ENCODE peak calls at places on chromosomes 13 and 19, in five cellular contexts. S is kidney tubule cell; L is stromal cell of bone marrow; B is hepatic stellate cell; U is activated naive CD8-positive, alpha-beta T cell treated with anti-CD3 and anti-CD28 coated beads, Interleukin-2, amount 50 U/mL, for 16 hours. H is an unnamed sample.

GRCh38 chr13:107937841-107938240 is 277.5 kb downstream of the LIG4 start:
- DNase-seq in S (no peak), L (peak; percentile 1), B (no peak), U (no peak), H (no peak)

GRCh38 chr13:35499131-35500051 is 22.9 kb upstream of the MAB21L1 start:
- DNase-seq in S (no peak), L (no peak), B (no peak), U (no peak), H (no peak)

GRCh38 chr13:45048890-45049407 is 59.6 kb downstream of the GPALPP1 start:
- DNase-seq in S (peak; percentile 54), L (no peak), B (no peak), U (no peak), H (no peak)

GRCh38 chr19:28836366-28836765 is 376.6 kb downstream of the UQCRFS1 start:
- DNase-seq in S (no peak), L (no peak), B (no peak), U (no peak), H (no peak)

GRCh38 chr19:46783670-46784069 is 4.7 kb downstream of the SLC1A5 start:
- DNase-seq in S (no peak), L (no peak), B (no peak), U (no peak), H (no peak)

GRCh38 chr19:36213793-36214387 is 575 bp downstream of the ZNF565 start:
- DNase-seq in S (peak; percentile 56), L (peak; percentile 13), B (no peak), U (no peak), H (no peak)

GRCh38 chr19:33486936-33487793 is 34.4 kb downstream of the PEPD start:
- DNase-seq in S (no peak), L (no peak), B (no peak), U (no peak), H (no peak)

GRCh38 chr13:19845758-19846157 is 17.7 kb downstream of the ZMYM5 start:
- DNase-seq in S (peak; percentile 91), L (peak; percentile 98), B (peak; percentile 94), U (no peak), H (peak; percentile 73)

H was measured in Caki2.